ENCODE peak calls at places on chromosomes 12 and 14, in five cellular contexts. Q is HFFc6, C is retinal pigment epithelial cell, Y is neural crest cell, B is H1. S is an unnamed sample.

GRCh38 chr12:42504049-42504448 is 85.5 kb downstream of the PRICKLE1 start:
- DNase-seq in Y (no peak), B (peak; percentile 27), C (peak; percentile 32), Q (no peak), S (no peak)

GRCh38 chr14:60882219-60882618 is 98.7 kb downstream of the TRMT5 start:
- DNase-seq in Y (no peak), B (no peak), Q (no peak), C (no peak), S (no peak)

GRCh38 chr12:14995583-14996425 is 23.0 kb downstream of the PDE6H start:
- DNase-seq in Y (no peak), Q (peak; percentile 33), B (no peak), C (peak; percentile 34), S (no peak)

GRCh38 chr14:54775486-54776100 is 127.0 kb downstream of the GCH1 start:
- DNase-seq in Y (no peak), B (no peak), C (no peak), Q (no peak), S (no peak)

GRCh38 chr14:49995162-49995561 is 102.3 kb downstream of the ARF6 start:
- DNase-seq in Q (no peak), B (no peak), C (no peak), Y (no peak), S (no peak)

GRCh38 chr12:57261385-57261784 is 10.4 kb upstream of the STAC3 start:
- DNase-seq in Q (no peak), B (no peak), C (no peak), Y (no peak), S (no peak)

GRCh38 chr14:68468437-68469207 is 324.2 kb downstream of the ZFP36L1 start:
- DNase-seq in Q (peak; percentile 83), B (no peak), C (peak; percentile 93), Y (no peak), S (no peak)

GRCh38 chr12:124327362-124328043 is 32.6 kb downstream of the RFLNA start:
- DNase-seq in B (no peak), Q (no peak), Y (no peak), C (no peak), S (no peak)

GRCh38 chr12:70853326-70853725 is 67.2 kb downstream of the PTPRR start:
- DNase-seq in C (no peak), B (no peak), Q (no peak), Y (no peak), S (no peak)

GRCh38 chr12:53743277-53744129 is 8.3 kb downstream of the CISTR start:
- DNase-seq in Y (peak; percentile 68), C (no peak), B (peak; percentile 81), Q (no peak), S (peak; percentile 58)

GRCh38 chr12:33653362-33653761 is 213.7 kb upstream of the SYT10 start:
- DNase-seq in Y (no peak), Q (no peak), B (no peak), C (no peak), S (no peak)

GRCh38 chr14:69054030-69054429 is 74.9 kb upstream of the ACTN1 start:
- DNase-seq in B (no peak), C (no peak), Y (no peak), Q (no peak), S (no peak)

GRCh38 chr12:89064151-89064550 is 288.1 kb downstream of the DUSP6 start:
- DNase-seq in Y (no peak), Q (no peak), B (no peak), C (no peak), S (no peak)

GRCh38 chr12:109518820-109519665 is 41.6 kb downstream of the UBE3B start:
- DNase-seq in Q (peak; percentile 59), C (peak; percentile 46), B (peak; percentile 86), Y (peak; percentile 79), S (no peak)

GRCh38 chr12:22117551-22117950 is 71.5 kb downstream of the CMAS start:
- DNase-seq in Q (no peak), B (no peak), Y (no peak), C (peak; percentile 56), S (no peak)

GRCh38 chr12:93502802-93503623 is 35.7 kb downstream of the MRPL42 start:
- DNase-seq in C (no peak), Q (peak; percentile 24), B (peak; percentile 61), Y (peak; percentile 51), S (no peak)

DNA sequence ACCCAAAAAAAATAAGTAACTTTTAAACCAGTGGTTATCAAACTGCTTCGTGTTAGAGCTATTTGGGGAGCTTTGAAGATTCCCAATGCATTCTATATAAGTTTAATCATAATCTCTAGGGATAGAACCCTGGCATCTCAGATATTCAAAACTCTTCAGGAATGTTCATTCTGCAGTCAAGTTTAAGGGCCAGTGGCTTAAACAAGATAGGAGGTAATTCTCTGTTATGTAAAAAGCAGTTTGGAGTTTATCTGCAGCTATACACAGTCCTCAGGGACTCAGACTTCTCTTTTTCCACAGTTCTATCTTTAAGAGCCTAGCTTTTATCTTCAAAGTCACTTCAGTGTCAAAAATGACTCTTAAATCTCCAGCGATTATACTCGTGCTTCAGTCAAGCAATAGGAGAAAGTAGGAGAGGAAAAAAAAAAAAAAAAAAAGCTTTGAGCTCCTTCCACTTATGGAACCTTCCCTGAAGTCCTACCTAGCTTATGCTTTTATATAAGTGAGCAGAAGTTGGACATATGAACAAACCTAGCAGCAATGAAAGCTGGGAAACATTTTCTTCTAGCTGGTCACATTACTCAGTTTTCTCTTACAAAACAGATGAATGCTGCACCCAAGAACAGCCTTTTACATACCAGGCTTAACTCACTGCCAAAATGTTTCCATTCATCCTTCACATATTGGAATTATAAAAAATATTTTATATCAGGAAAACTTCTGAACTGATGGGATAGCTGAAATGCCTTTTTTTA is 302.8 kb downstream of the FSCB start:
- DNase-seq in B (no peak), Y (no peak), C (peak; percentile 29), Q (no peak), S (no peak)
- TF ChIP-seq CTCF in B (no peak), Y (no peak), C (no peak), Q (no peak), S (no peak)

GRCh38 chr14:75793806-75794205 is 132.8 kb downstream of the TTLL5 start:
- DNase-seq in B (no peak), C (peak; percentile 20), Q (no peak), Y (no peak), S (no peak)

GRCh38 chr14:75794615-75795038 is 133.6 kb downstream of the TTLL5 start:
- DNase-seq in B (no peak), C (peak; percentile 22), Q (peak; percentile 67), Y (no peak), S (no peak)
- TF ChIP-seq CTCF in B (no peak), C (peak; percentile 52), Q (peak; percentile 70), Y (no peak), S (no peak)

GRCh38 chr12:6276936-6277615 is 33.4 kb upstream of the PLEKHG6 start:
- DNase-seq in C (no peak), Y (no peak), B (no peak), Q (no peak), S (no peak)
- TF ChIP-seq CTCF in C (peak; percentile 24), Y (no peak), B (peak; percentile 36), Q (peak; percentile 43), S (no peak)

DNA sequence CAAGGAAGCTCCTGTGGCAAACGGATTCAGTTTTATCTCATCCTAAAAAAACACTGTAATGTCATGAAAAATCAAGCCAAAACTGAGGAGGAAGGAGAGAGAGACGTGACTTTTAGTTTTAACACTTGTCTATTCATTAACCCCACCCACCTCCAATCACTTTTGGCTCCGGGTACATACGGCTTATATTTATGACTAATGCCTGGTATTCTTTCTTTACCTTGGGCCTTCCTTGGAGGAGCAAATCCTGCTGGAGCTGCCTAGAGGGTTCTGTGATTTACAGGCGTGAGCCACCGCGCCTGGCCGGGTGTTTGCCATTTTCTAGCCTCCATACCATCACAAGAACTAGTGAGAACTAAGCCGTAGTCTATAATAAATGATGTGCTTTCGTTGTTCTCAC is 60.8 kb upstream of the RTRAF start:
- DNase-seq in Q (no peak), C (no peak), B (no peak), Y (no peak), S (no peak)
- TF ChIP-seq CTCF in Q (no peak), C (no peak), B (no peak), Y (no peak), S (no peak)

DNA sequence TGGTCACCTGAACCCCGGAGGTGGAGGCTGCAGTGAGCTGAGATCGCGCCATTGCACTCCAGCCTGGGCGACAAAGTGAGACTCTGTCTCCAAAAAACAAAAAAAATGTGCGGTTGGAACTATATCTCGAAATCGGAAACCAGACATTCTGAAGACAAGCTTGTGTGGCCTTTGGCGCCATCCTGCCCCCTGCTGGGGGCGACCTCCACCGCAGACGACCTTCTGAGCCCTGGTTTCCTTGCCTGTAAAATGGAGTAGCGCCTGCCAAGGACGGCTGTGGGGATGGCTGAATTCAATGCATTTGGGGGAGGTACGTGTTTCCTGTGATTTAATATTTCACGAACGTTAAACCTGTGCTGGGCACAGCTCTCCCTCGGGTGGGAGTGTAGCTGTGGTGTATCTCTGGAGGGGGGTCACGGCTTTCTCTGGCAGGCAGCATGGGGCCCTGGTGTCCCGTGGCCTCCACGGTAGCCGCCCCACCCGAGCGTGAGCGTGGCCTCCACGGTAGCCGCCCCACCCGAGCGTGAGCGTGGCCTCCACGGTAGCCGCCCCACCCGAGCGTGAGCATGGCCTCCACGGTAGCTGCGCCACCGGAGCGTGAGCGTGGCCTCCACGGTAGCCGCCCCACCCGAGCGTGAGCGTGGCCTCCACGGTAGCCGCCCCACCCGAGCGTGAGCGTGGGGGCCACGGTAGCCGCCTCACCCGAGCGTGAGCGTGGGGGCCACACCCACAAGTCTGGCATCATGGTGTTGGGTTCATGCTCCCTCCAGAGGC is 55.3 kb downstream of the LRCOL1 start:
- DNase-seq in B (peak; percentile 70), Y (peak; percentile 29), C (no peak), Q (no peak), S (no peak)
- TF ChIP-seq CTCF in B (no peak), Y (peak; percentile 58), C (peak; percentile 37), Q (peak; percentile 62), S (no peak)

DNA sequence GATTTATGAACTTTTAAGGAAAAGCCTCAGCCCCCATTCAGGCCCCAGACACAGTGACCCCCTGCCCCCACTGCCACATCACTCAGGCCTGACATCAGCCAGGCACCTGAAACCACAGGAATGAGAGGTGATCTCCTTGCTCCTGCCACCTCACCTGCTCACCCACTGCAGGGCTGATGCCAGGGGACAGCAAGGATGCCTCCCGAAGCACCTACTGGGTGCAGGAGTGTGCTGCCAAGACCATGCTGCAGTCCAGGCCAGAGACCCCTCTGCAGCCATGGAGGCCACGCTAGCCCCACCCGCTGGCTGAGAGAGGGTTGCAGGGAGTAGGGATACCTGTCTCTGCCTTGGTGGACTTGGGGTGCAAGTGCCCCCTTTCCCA is 18.6 kb upstream of the KRT7 start:
- DNase-seq in Q (no peak), Y (no peak), C (no peak), B (no peak), S (no peak)
- TF ChIP-seq CTCF in Q (peak; percentile 28), Y (no peak), C (peak; percentile 24), B (peak; percentile 57), S (no peak)

DNA sequence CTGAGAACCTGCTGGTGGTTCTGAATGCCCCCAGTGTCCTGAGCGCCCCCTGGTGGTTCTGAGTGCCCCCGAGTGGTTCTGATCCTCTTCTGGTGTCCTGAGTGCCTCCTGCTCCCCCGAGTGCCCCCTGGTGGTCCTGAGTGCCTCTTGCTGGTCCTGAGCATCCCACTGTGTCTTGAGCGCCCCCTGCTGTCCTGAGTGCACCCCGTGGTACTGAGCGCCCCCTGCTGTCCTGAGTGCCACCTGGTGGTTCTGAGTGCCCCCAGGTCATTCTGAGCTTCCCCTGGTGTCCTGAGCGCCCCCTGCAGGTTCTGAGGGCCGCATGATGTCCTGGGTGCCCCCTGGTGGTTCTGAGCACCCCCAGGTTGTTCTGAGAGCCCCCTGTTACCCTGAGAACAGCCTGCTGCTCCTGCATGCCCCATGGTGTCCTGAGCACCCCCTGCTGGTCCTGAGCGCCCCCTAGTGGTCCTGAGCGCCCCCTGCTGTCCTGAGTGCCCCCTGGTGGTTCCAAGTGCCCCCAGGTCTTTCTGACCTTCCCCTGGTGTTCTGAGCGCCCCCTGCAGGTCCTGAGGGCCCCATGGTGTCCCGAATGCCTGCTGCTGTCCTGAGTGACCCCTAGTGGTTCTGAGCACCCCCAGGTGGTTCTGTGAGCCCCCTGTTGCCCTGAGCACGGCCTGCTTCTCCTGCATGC is 1165.4 kb downstream of the TMEM121 start:
- DNase-seq in C (no peak), Q (no peak), Y (no peak), B (peak; percentile 39), S (peak; percentile 58)
- TF ChIP-seq CTCF in C (peak; percentile 24), Q (peak; percentile 40), Y (peak; percentile 18), B (peak; percentile 1), S (peak; percentile 64)